ENCODE peak calls at places on chromosomes 7 and 10, in nine cellular contexts. I, E, L, K, X, Y, O, G and H are unnamed samples.

GRCh38 chr10:91410638-91411367 is 659 bp downstream of the HECTD2 start:
- DNase-seq in E (no peak), X (peak; percentile 50), L (no peak), K (no peak), Y (peak; percentile 69), G (no peak), O (no peak), I (no peak), H (no peak)

GRCh38 chr7:45191361-45191760 is 33.8 kb downstream of the RAMP3 start:
- DNase-seq in K (no peak), Y (no peak), I (peak; percentile 3), G (no peak), X (no peak), O (no peak), L (no peak), E (no peak), H (no peak)

GRCh38 chr10:68402271-68402670 is 4.8 kb downstream of the RUFY2 start:
- DNase-seq in O (no peak), Y (no peak), E (no peak), K (no peak), G (no peak), L (no peak), I (no peak), X (peak; percentile 66), H (no peak)

GRCh38 chr10:102678842-102679289 is 34.6 kb downstream of the TRIM8 start:
- DNase-seq in G (no peak), X (peak; percentile 74), I (peak; percentile 93), L (no peak), Y (peak; percentile 71), K (no peak), O (no peak), E (peak; percentile 65), H (peak; percentile 81)

GRCh38 chr10:78543749-78544446 is 510.2 kb downstream of the RPS24 start:
- DNase-seq in X (peak; percentile 98), K (no peak), Y (peak; percentile 63), L (no peak), O (peak; percentile 85), E (no peak), G (no peak), I (no peak), H (peak; percentile 37)

GRCh38 chr7:29538322-29538874 is 25.2 kb upstream of the PRR15 start:
- DNase-seq in O (no peak), K (no peak), L (no peak), Y (no peak), G (no peak), I (peak; percentile 61), E (no peak), X (peak; percentile 12), H (no peak)

GRCh38 chr7:469591-469961 is 50.1 kb downstream of the PDGFA start:
- DNase-seq in L (no peak), G (no peak), X (no peak), Y (no peak), O (no peak), K (no peak), I (no peak), E (peak; percentile 27), H (peak; percentile 3)

GRCh38 chr7:105487559-105488218 is 34.4 kb downstream of the PUS7 start:
- DNase-seq in L (no peak), O (peak; percentile 65), G (no peak), I (no peak), K (no peak), X (peak; percentile 80), Y (peak; percentile 4), E (no peak), H (no peak)

GRCh38 chr10:18651324-18652007 is at the start of gene NSUN6:
- DNase-seq in L (peak; percentile 91), I (peak; percentile 93), K (peak; percentile 95), G (peak; percentile 56), O (peak; percentile 58), X (peak; percentile 90), E (peak; percentile 92), Y (peak; percentile 90), H (peak; percentile 93)

DNA sequence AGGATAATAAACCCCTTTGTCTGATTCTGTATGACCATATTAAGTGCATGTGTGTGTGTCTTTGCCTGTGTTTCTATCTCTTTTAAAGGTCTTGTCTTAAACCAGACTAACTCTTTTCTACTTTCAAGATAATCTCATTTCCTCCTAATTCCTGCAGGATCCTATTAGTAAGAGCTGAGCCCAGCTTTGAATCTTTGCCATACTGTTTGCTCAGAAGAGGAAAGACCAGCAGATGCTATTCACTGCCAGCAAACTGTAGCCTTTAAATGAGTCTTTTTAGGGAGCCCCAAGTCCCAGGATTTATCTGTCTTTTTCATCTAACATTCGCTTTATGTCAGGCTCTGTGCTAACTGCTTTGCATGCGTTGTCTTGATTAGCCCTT is 2.9 kb downstream of the GPR158 start:
- DNase-seq in O (no peak), Y (no peak), K (no peak), L (no peak), G (no peak), I (no peak), E (no peak), X (peak; percentile 72), H (no peak)
- H3K27me3 ChIP-seq in O (peaks cover 18% of the 10 kb centered on the region), Y (peaks cover 12% of the 10 kb centered on the region), K (peaks cover 23% of the 10 kb centered on the region), L (no peaks in the 10 kb centered on the region), G (peaks cover 2% of the 10 kb centered on the region), I (peaks cover 8% of the 10 kb centered on the region), E (peaks cover 36% of the 10 kb centered on the region), X (peaks cover 84% of the 10 kb centered on the region), H (peaks cover 24% of the 10 kb centered on the region)

DNA sequence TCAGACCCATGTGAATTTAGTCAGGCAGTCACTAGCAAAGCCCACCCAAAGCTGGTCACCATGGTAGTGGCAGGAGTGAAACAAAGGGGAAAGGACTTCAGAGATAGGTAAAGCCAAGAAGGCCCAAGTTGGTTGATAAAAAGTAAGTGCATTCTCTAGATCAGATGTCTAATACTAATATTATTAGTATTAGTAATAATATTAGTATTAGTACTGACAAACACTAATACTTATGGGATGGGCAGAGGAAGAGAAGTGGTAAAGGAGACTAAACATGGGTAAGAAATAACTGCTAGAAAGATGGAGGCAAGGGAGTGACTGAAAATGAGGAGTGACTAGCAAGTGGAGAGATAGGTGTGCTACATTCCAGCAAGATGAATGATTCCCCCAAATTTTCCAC is 46.6 kb upstream of the PHYHIPL start:
- DNase-seq in G (no peak), E (no peak), L (no peak), K (no peak), X (no peak), Y (no peak), I (no peak), O (no peak), H (no peak)
- H3K27me3 ChIP-seq in G (no peaks in the 10 kb centered on the region), E (no peaks in the 10 kb centered on the region), L (no peaks in the 10 kb centered on the region), K (no peaks in the 10 kb centered on the region), X (peaks cover 6% of the 10 kb centered on the region), Y (no peaks in the 10 kb centered on the region), I (no peaks in the 10 kb centered on the region), O (no peaks in the 10 kb centered on the region), H (no peaks in the 10 kb centered on the region)

GRCh38 chr7:50580053-50580452 is 14.8 kb upstream of the DDC start:
- DNase-seq in X (no peak), K (no peak), Y (no peak), I (no peak), L (no peak), G (no peak), O (no peak), E (no peak), H (no peak)

GRCh38 chr7:50584793-50585399 is 19.7 kb upstream of the DDC start:
- DNase-seq in L (no peak), E (no peak), O (no peak), G (no peak), Y (no peak), K (no peak), I (no peak), X (no peak), H (peak; percentile 71)

GRCh38 chr7:50587737-50588136 is 22.5 kb upstream of the DDC start:
- DNase-seq in E (no peak), L (no peak), G (no peak), K (no peak), Y (no peak), O (no peak), X (no peak), I (no peak), H (no peak)

GRCh38 chr7:50588937-50589336 is 23.7 kb upstream of the DDC start:
- DNase-seq in E (no peak), O (no peak), I (peak; percentile 57), L (no peak), K (no peak), X (no peak), Y (no peak), G (no peak), H (no peak)

DNA sequence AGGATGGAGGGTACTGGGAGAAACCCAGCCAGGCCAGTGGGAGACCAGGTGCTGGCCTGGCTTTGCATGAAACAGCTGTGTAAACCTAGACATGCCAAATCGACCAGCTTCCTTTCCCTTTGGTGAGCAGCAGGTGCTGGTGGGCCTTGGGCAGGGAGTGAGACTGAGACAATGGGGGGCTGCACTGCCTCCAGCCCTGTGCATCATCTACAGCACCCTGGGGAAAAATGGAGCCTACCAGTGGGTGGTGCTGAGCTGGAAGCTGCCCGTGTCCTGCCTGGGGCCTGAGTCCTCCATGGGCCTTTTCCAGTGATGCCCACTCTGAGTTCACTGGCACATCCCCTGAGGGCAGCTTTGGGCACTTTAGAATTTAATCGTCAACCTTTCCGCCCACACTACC is 19.2 kb upstream of the DDC start:
- DNase-seq in L (no peak), O (no peak), G (no peak), Y (no peak), E (no peak), K (no peak), X (no peak), I (no peak), H (no peak)
- H3K27me3 ChIP-seq in L (no peaks in the 10 kb centered on the region), O (peaks cover 7% of the 10 kb centered on the region), G (no peaks in the 10 kb centered on the region), Y (no peaks in the 10 kb centered on the region), E (no peaks in the 10 kb centered on the region), K (no peaks in the 10 kb centered on the region), X (no peaks in the 10 kb centered on the region), I (no peaks in the 10 kb centered on the region), H (no peaks in the 10 kb centered on the region)

GRCh38 chr7:154484406-154484805 is 432.2 kb downstream of the DPP6 start:
- DNase-seq in I (peak; percentile 47), X (no peak), E (no peak), K (no peak), O (no peak), Y (no peak), G (no peak), L (no peak), H (no peak)

GRCh38 chr7:154489897-154490296 is 437.7 kb downstream of the DPP6 start:
- DNase-seq in K (no peak), I (no peak), Y (no peak), O (no peak), G (no peak), L (no peak), E (no peak), X (no peak), H (no peak)

GRCh38 chr7:154480817-154481216 is 428.6 kb downstream of the DPP6 start:
- DNase-seq in L (no peak), Y (no peak), X (no peak), O (no peak), I (no peak), E (no peak), K (no peak), G (no peak), H (no peak)

GRCh38 chr7:154482863-154483262 is 430.7 kb downstream of the DPP6 start:
- DNase-seq in E (no peak), G (no peak), Y (no peak), L (no peak), I (no peak), O (no peak), K (no peak), X (no peak), H (no peak)

DNA sequence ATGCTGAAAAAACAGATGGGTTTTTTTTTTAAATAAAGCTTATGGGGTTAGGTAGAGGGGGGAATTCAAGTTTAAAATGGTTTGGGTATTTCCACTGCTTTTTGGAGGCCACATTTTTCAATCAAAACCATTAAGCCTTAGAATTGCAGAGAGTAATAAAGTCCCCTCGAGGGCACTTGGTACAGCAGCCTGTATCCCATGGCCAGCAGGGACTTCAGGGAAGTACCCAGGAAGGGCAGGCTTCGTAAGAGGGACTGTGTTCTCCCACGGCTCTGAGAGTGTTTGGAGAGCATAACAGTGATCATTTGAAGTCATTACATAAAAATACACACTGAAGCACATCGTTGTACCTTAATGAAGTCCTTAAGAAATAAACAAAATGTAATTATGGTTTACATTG is 432.7 kb downstream of the DPP6 start:
- DNase-seq in E (no peak), Y (no peak), O (no peak), K (no peak), I (no peak), G (no peak), X (no peak), L (no peak), H (no peak)
- H3K27me3 ChIP-seq in E (peaks cover 3% of the 10 kb centered on the region), Y (no peaks in the 10 kb centered on the region), O (no peaks in the 10 kb centered on the region), K (no peaks in the 10 kb centered on the region), I (no peaks in the 10 kb centered on the region), G (no peaks in the 10 kb centered on the region), X (no peaks in the 10 kb centered on the region), L (no peaks in the 10 kb centered on the region), H (no peaks in the 10 kb centered on the region)